ENCODE peak calls at places on chromosomes 4 and X, in six cellular contexts. W is adrenal gland, X is lower leg skin, F is breast epithelium, B is GM12878, P is transverse colon. M is an unnamed sample.
A peak's percentile ranks its signal among the peaks of the same experiment; 100 is the strongest.

GRCh38 chrX:43559643-43560042 is 96.5 kb upstream of the MAOA start:
- DNase-seq in F (no peak), B (no peak), P (peak; percentile 65), W (peak; percentile 27), X (no peak), M (no peak)

GRCh38 chrX:130688360-130688759 is 214.6 kb downstream of the ENOX2 start:
- DNase-seq in P (no peak), F (no peak), W (no peak), B (no peak), X (no peak), M (no peak)

GRCh38 chr4:176436500-176436973 is 116.8 kb downstream of the SPCS3 start:
- DNase-seq in B (no peak), P (no peak), X (no peak), W (no peak), F (no peak), M (no peak)

GRCh38 chr4:1583051-1583785 is 100.9 kb downstream of the FAM53A start:
- DNase-seq in X (peak; percentile 77), W (no peak), F (no peak), P (no peak), B (no peak), M (no peak)

GRCh38 chr4:102036619-102037376 is 246.3 kb downstream of the BANK1 start:
- DNase-seq in P (no peak), W (no peak), B (no peak), F (no peak), X (no peak), M (no peak)

GRCh38 chr4:165810726-165811125 is 62.3 kb upstream of the TLL1 start:
- DNase-seq in P (no peak), W (no peak), X (no peak), B (no peak), F (no peak), M (no peak)

GRCh38 chrX:12076046-12076445 is 62.2 kb upstream of the FRMPD4 start:
- DNase-seq in W (no peak), X (no peak), B (no peak), P (no peak), F (no peak), M (no peak)

GRCh38 chr4:94676910-94677309 is 80.8 kb upstream of the BMPR1B start:
- DNase-seq in P (no peak), F (no peak), B (no peak), W (no peak), X (no peak), M (no peak)

GRCh38 chr4:147620315-147620714 is 3.1 kb downstream of the TMEM184C start:
- DNase-seq in B (no peak), F (no peak), X (no peak), W (no peak), P (no peak), M (no peak)

GRCh38 chrX:119646515-119646914 is 40.3 kb upstream of the NKRF start:
- DNase-seq in W (no peak), B (no peak), P (no peak), X (no peak), F (no peak), M (no peak)

GRCh38 chrX:32642283-32642682 is 569.1 kb downstream of the DMD start:
- DNase-seq in F (no peak), P (no peak), W (no peak), B (no peak), X (no peak), M (no peak)
- TF ChIP-seq POLR2A in F (no peak), P (no peak), W (no peak), B (no peak), X (no peak), M (no peak)

GRCh38 chrX:15497865-15498264 is 2.7 kb upstream of the BMX start:
- DNase-seq in W (peak; percentile 50), F (no peak), P (peak; percentile 56), B (no peak), X (no peak), M (no peak)

GRCh38 chrX:15498741-15499140 is 1.9 kb upstream of the BMX start:
- DNase-seq in B (no peak), W (no peak), X (no peak), F (no peak), P (no peak), M (no peak)

GRCh38 chrX:15495801-15496200 is 2.7 kb upstream of the PIR start:
- DNase-seq in F (no peak), P (no peak), W (no peak), B (no peak), X (no peak), M (no peak)

GRCh38 chrX:15496809-15497208 is 3.7 kb upstream of the PIR start:
- DNase-seq in W (no peak), X (no peak), P (no peak), B (no peak), F (no peak), M (no peak)

GRCh38 chrX:15493118-15494082 is at the start of gene PIR:
- DNase-seq in P (peak; percentile 91), F (peak; percentile 75), W (peak; percentile 88), B (peak; percentile 17), X (peak; percentile 96), M (peak; percentile 86)
- TF ChIP-seq POLR2A in P (peak; percentile 15), F (no peak), W (peak; percentile 54), B (peak; percentile 68), X (no peak), M (no peak)

GRCh38 chr4:76951333-76952033 is 1.9 kb downstream of the SEPTIN11 start:
- DNase-seq in P (no peak), F (no peak), X (no peak), B (no peak), W (no peak), M (no peak)

GRCh38 chr4:76949293-76950051 is at the start of gene SEPTIN11:
- DNase-seq in B (peak; percentile 55), W (peak; percentile 92), X (peak; percentile 98), P (peak; percentile 94), F (peak; percentile 85), M (peak; percentile 96)

GRCh38 chr4:76952071-76952470 is 2.5 kb downstream of the SEPTIN11 start:
- DNase-seq in F (no peak), B (no peak), P (no peak), X (no peak), W (no peak), M (no peak)

GRCh38 chr4:76950052-76950845 is 697 bp downstream of the SEPTIN11 start:
- DNase-seq in F (no peak), P (peak; percentile 85), X (peak; percentile 92), W (peak; percentile 33), B (no peak), M (peak; percentile 82)

GRCh38 chr4:76950846-76951321 is 1.3 kb downstream of the SEPTIN11 start:
- DNase-seq in X (no peak), F (no peak), W (peak; percentile 22), P (peak; percentile 18), B (no peak), M (no peak)
- TF ChIP-seq POLR2A in X (no peak), F (no peak), W (no peak), P (no peak), B (no peak), M (no peak)

DNA sequence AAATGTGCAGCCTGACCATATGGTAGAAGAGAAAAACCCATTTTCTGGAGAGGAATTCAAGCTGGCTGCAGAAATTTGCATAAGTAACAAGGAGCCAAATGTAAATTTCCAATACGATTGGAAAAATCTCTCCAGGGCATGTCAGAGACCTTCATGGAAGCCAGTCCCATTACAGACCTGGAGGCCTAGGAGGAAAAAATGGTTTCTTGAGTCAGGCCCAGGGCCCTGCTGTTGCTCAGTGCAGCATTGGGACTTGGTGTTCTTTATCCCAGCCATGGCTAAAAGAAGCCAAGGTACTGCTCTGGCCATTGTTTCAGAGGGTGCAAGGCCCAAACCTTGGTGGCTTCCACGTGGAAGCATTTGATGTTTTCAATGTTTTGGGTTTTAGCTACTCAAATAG is 70.6 kb downstream of the MAGEC2 start:
- DNase-seq in W (no peak), F (no peak), P (no peak), B (no peak), X (no peak), M (no peak)
- TF ChIP-seq POLR2A in W (no peak), F (no peak), P (no peak), B (no peak), X (no peak), M (no peak)

GRCh38 chr4:76585897-76586360 is 150.9 kb downstream of the SHROOM3 start:
- DNase-seq in W (peak; percentile 83), B (no peak), F (peak; percentile 92), P (peak; percentile 94), X (peak; percentile 91), M (peak; percentile 74)
- TF ChIP-seq POLR2A in W (peak; percentile 49), B (no peak), F (peak; percentile 65), P (peak; percentile 97), X (no peak), M (no peak)